ENCODE peak calls at places on chromosomes 7 and 10, in eight cellular contexts. L is heart left ventricle, P is H7, Z is GM23248, H is right atrium auricular region, T is AG04450, C is spleen, S is left ventricle myocardium inferior. N is an unnamed sample. For H3K27me3, the result is how much of the 10 kb centered on the place peaks cover.

GRCh38 chr7:108525327-108525984 is 479 bp downstream of the PNPLA8 start:
- DNase-seq in T (peak), H (no peak), P (peak), Z (peak), C (no peak), L (peak), S (peak), N (no peak)

GRCh38 chr7:52639981-52640380 is 395.5 kb upstream of the POM121L12 start:
- DNase-seq in T (no peak), C (no peak), H (no peak), S (no peak), L (no peak), Z (no peak), P (no peak), N (no peak)

GRCh38 chr7:84202855-84203254 is 8.3 kb upstream of the SEMA3A start:
- DNase-seq in P (no peak), S (no peak), H (no peak), Z (no peak), T (no peak), L (no peak), C (no peak), N (no peak)

GRCh38 chr7:131161103-131161502 is 166.6 kb upstream of the MKLN1 start:
- DNase-seq in L (no peak), H (no peak), Z (peak), P (no peak), T (no peak), C (no peak), S (no peak), N (no peak)

GRCh38 chr7:98165827-98166667 is 45.2 kb upstream of the BHLHA15 start:
- DNase-seq in S (no peak), P (peak), T (no peak), Z (peak), C (peak), L (peak), H (no peak), N (peak)

GRCh38 chr7:158448701-158449100 is 138.9 kb downstream of the PTPRN2 start:
- DNase-seq in Z (no peak), P (no peak), T (no peak), C (no peak), H (no peak), L (no peak), S (no peak), N (no peak)

GRCh38 chr7:135980665-135981180 is 3.6 kb upstream of the MTPN start:
- DNase-seq in S (no peak), H (no peak), Z (peak), P (no peak), T (no peak), C (no peak), L (peak), N (no peak)

GRCh38 chr10:47404446-47404845 is 20.4 kb upstream of the ZNF488 start:
- DNase-seq in L (peak), Z (no peak), T (no peak), S (no peak), C (peak), P (no peak), H (no peak), N (peak)

GRCh38 chr7:132352774-132353173 is 223.5 kb downstream of the PLXNA4 start:
- DNase-seq in S (no peak), T (no peak), L (no peak), Z (no peak), P (no peak), H (no peak), C (no peak), N (no peak)

GRCh38 chr10:72353963-72354355 is 760 bp downstream of the DNAJB12 start:
- DNase-seq in S (peak), T (no peak), Z (peak), P (peak), L (peak), C (peak), H (no peak), N (peak)

GRCh38 chr7:130369110-130369711 is 11.1 kb upstream of the CPA1 start:
- DNase-seq in P (no peak), Z (peak), C (peak), L (no peak), T (no peak), H (no peak), S (no peak), N (peak)

GRCh38 chr10:117145019-117145418 is 6.9 kb upstream of the VAX1 start:
- DNase-seq in C (no peak), S (no peak), P (no peak), Z (no peak), L (no peak), T (no peak), H (no peak), N (no peak)
- H3K27me3 ChIP-seq in C (half or more), S (half or more), P (half or more), Z (half or more), L (under half), T (under half), H (under half), N (under half)

GRCh38 chr10:62244785-62245595 is 23.7 kb downstream of the RTKN2 start:
- DNase-seq in C (no peak), T (no peak), Z (peak), S (no peak), L (peak), H (no peak), P (no peak), N (peak)
- H3K4me3 ChIP-seq in C (peak), T (peak), Z (peak), S (no peak), L (peak), H (no peak), P (no peak), N (no peak)

DNA sequence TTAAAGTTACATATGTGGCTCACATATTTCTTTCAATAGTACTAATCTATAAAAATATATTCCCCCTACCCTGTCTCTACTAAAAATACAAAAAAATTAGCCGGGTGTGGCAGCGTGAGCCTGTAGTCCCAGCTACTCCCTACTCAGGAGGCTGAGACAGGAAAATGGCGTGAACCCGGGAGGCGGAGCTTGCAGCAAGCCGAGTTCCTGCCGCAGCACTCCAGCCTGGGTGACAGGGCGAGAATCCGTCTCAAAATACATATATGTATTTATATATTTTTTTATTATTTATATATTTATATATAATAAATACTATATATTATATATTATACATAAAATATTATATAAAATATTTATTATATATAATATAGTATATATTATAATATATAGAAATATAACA is 69.7 kb upstream of the GRM3 start:
- DNase-seq in Z (no peak), C (no peak), H (no peak), T (no peak), L (no peak), S (no peak), P (no peak), N (no peak)
- H3K27me3 ChIP-seq in Z (under half), C (under half), H (under half), T (under half), L (under half), S (under half), P (under half), N (under half)

DNA sequence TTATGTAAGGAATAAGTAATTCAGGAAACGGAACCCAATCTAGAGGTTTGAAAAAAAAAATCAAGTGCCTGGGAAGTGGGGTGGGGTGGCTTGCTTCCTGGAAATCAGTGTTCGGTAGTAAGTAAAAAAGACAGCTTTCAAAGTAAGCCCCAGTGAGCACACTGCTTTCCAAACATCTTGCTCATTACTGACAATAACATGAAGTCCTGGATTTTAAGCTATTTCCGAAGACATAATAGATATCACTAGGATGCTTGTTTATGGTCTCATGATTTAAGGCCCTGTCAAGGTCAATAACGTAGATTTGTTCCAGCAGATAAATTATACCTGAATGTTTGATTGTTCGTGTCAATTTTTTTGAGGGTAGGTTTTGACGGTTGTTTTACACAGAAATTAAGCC is 1.3 kb downstream of the STAMBPL1 start:
- DNase-seq in Z (peak), H (no peak), T (no peak), L (no peak), C (no peak), P (no peak), S (no peak), N (no peak)
- H3K4me3 ChIP-seq in Z (peak), H (peak), T (peak), L (peak), C (peak), P (peak), S (peak), N (no peak)

DNA sequence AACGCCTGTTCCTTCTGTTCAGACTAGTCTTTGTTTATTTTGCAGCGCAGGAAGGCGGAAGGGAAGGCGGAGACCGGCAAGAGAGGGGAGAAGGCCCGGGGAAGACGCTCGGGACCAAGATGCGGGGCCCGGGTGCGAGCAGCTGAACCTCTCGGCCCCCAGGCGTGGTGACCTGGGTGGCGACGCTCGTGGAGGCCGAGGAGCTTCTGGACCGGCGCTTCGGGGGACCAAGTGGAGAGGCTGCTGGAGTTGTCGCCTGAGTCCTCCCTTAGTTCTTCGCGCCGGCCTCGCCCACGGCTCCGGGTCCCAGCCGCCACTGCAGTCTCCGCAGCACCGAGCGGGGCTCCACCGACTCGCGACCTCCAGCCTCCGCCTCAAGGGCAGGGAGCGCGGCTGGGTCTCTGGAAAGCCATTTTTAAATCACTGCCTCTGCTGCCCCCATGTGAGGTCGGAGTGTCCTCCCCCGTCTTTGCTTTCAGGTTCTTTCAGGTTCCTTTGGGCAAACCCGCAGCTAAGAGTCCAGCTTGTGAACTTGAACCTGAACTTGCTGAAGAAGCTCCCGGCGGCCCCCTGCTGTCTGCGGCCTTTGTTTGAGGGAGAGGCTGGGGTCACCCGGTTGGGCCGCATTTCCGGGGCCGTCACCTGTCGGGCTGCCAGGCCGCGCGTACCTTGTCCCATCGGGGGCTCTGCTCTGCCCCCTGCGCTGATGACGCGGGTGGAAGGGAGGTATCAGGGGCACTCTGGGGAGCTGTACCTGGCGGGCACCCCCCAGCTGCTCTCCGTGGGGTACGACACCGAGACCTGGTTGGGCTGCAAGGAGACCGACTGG is 136.0 kb downstream of the KIF20B start:
- DNase-seq in Z (peak), T (no peak), P (peak), C (peak), S (peak), L (no peak), H (no peak), N (no peak)
- H3K27me3 ChIP-seq in Z (under half), T (under half), P (under half), C (under half), S (under half), L (under half), H (under half), N (under half)

DNA sequence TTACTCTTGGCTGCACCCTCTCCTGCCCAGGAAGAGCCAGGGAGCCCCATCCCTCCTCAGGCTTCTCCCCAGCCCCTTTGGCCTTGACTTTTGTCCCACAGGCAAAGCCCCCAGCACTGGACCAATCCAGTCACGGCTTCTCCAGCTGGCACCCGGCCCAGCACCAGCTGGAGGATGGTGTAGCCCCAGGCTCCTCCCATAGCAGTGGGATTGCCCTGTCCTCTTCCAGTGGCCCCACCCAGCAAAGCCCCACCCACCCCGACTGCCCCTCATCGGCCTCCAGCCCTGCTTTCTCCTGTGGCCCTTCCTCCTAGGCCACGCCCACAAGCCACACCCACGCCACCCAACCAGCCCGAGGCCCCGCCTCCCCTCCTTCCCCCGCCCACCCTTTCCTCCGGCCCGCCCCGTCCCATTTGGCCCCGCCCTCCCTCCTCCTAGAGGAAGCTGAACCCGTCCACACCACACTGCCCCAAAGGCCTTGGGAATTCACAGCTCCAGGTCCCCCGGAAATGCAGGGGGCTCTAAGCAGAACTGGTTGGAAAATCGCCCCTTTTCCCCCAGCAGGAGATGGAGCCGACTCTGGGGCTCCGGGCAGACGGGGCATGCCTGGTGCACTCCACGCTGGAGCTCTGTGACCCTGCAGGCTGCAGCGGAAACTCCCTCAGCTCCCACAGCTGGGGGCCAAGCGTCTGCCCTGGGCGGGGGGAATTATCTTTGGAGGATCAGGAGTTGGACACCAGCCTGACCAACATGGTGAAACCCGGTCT is 25.2 kb downstream of the GET4 start:
- DNase-seq in S (peak), L (peak), T (peak), Z (peak), C (peak), H (no peak), P (peak), N (peak)
- H3K4me3 ChIP-seq in S (no peak), L (no peak), T (no peak), Z (no peak), C (no peak), H (no peak), P (peak), N (no peak)

GRCh38 chr10:69842020-69842419 is 40.3 kb downstream of the COL13A1 start:
- DNase-seq in C (no peak), H (no peak), P (no peak), T (no peak), S (no peak), Z (no peak), L (no peak), N (no peak)
- H3K27me3 ChIP-seq in C (under half), H (under half), P (under half), T (under half), S (under half), Z (under half), L (under half), N (under half)

GRCh38 chr10:70442332-70442988 is 979 bp upstream of the NODAL start:
- DNase-seq in L (no peak), C (no peak), T (no peak), S (no peak), P (peak), H (no peak), Z (no peak), N (peak)

GRCh38 chr10:70437721-70438120 is 3.8 kb downstream of the NODAL start:
- DNase-seq in P (peak), C (no peak), T (no peak), Z (no peak), H (no peak), L (no peak), S (no peak), N (peak)

GRCh38 chr10:70441877-70442205 is 360 bp upstream of the NODAL start:
- DNase-seq in S (no peak), P (peak), H (no peak), C (no peak), T (no peak), Z (no peak), L (no peak), N (no peak)

GRCh38 chr10:70441161-70441876 is at the start of gene NODAL:
- DNase-seq in S (no peak), P (peak), L (no peak), Z (no peak), C (no peak), H (no peak), T (no peak), N (no peak)

DNA sequence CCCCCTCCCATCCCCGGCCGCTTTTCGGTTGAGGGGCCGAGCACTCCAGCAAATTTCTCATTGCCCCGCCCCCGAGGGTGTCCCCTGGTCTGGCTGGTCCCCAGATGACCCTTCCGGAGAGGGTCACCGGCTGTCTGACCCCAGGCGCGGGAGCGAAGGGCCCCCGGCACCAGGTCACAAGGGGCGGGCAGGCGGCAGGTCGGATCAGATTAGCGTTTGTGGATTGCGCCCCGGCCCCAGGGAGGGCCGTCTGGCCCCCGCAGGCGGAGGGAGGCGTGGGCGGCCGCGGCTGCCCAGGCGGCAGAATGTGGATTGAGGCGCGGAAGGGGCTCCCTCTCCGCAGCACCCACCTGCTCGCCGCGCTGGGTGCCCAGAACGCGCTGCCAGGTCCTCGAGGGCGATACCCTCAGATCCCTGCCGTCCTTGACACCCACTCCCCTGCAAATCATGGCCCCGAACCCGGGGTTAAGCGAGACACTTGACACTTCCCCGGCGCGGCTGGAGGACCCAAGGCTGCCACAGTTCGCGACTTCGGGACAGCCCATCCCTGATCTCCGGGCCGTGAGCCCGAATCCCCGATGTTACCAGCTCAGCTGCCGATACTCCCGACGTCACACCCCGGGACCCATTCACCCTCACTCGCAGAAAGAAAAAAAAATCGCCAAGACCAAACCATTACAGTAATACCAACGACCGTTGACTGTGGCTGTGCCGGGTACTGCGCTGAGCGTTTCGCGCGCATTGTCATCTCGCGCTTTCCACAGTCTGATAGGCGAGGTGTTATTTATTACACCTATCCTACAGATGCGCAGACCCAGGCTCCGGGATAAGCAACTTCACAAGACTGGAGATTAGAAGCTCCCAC is 953 bp downstream of the NODAL start:
- DNase-seq in H (no peak), S (no peak), T (no peak), P (peak), L (no peak), C (no peak), Z (peak), N (no peak)
- H3K4me3 ChIP-seq in H (peak), S (peak), T (no peak), P (peak), L (peak), C (peak), Z (peak), N (no peak)

DNA sequence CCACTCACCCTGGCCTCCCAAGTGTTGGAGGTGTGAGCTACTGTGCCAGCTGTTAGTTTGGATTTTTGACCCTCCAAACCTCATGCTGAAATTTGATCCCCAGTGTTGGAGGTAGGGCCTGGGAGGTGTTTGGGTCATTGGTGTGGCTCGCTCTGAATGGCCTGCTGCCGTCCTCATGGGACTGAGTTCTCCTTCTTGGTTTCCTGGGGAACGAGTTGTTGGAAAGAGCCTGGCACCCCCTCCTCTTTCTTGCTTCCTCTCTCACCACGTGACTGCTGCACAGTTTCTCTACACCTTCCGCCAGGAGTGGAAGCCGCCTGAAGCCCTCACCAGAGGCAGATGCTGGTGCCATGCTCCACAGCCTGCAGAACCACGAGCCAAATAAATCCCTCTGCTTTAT is 253.5 kb downstream of the PHTF2 start:
- DNase-seq in S (no peak), L (no peak), Z (no peak), P (peak), H (no peak), T (no peak), C (no peak), N (no peak)
- H3K27me3 ChIP-seq in S (under half), L (under half), Z (under half), P (under half), H (under half), T (under half), C (under half), N (under half)

GRCh38 chr10:114824396-114824795 is 2.8 kb downstream of the FHIP2A start:
- DNase-seq in S (no peak), L (no peak), C (no peak), H (no peak), P (no peak), T (no peak), Z (peak), N (no peak)
- H3K4me3 ChIP-seq in S (peak), L (peak), C (no peak), H (no peak), P (no peak), T (peak), Z (peak), N (no peak)

N was measured in Caco-2.